ENCODE peak calls at places on chromosomes 7 and 10, in nine cellular contexts. W, P, F, S, V, L, H, D and E are unnamed samples.
A peak's percentile ranks its signal among the peaks of the same experiment; 100 is the strongest.

GRCh38 chr10:121617176-121617575 is 18.9 kb upstream of the FGFR2 start:
- DNase-seq in W (no peak), P (no peak), F (no peak), S (no peak), V (no peak), L (no peak), H (no peak), D (no peak), E (no peak)

GRCh38 chr7:76371396-76371795 is 12.6 kb upstream of the YWHAG start:
- DNase-seq in W (no peak), P (no peak), F (no peak), S (no peak), V (no peak), L (no peak), H (no peak), D (no peak), E (no peak)

GRCh38 chr7:156039971-156040677 is 227.9 kb upstream of the SHH start:
- DNase-seq in W (no peak), P (no peak), F (no peak), S (peak; percentile 78), V (no peak), L (no peak), H (no peak), D (no peak), E (no peak)

GRCh38 chr10:3750884-3751283 is 34.1 kb downstream of the KLF6 start:
- DNase-seq in W (peak; percentile 64), P (no peak), F (no peak), S (no peak), V (no peak), L (no peak), H (no peak), D (no peak), E (no peak)

GRCh38 chr10:3231951-3232730 is 59.6 kb upstream of the PITRM1 start:
- DNase-seq in W (no peak), P (no peak), F (no peak), S (no peak), V (peak; percentile 35), L (no peak), H (no peak), D (no peak), E (no peak)

GRCh38 chr10:8193546-8193945 is 139.1 kb downstream of the GATA3 start:
- DNase-seq in W (no peak), P (no peak), F (no peak), S (no peak), V (no peak), L (no peak), H (no peak), D (peak; percentile 36), E (no peak)

GRCh38 chr7:27753863-27754262 is 13.9 kb downstream of the TAX1BP1 start:
- DNase-seq in W (no peak), P (no peak), F (no peak), S (no peak), V (no peak), L (no peak), H (no peak), D (no peak), E (no peak)

GRCh38 chr7:116576350-116577319 is 51.8 kb downstream of the CAV1 start:
- DNase-seq in W (peak; percentile 54), P (no peak), F (no peak), S (no peak), V (peak; percentile 70), L (peak; percentile 93), H (no peak), D (peak; percentile 95), E (no peak)

GRCh38 chr7:69430502-69431145 is 167.7 kb upstream of the AUTS2 start:
- DNase-seq in W (no peak), P (no peak), F (peak; percentile 66), S (peak; percentile 28), V (no peak), L (no peak), H (no peak), D (no peak), E (no peak)

GRCh38 chr10:126131338-126131737 is 235.0 kb downstream of the FANK1 start:
- DNase-seq in W (no peak), P (no peak), F (no peak), S (no peak), V (no peak), L (no peak), H (no peak), D (no peak), E (no peak)

GRCh38 chr10:68604441-68604840 is 44.3 kb downstream of the TET1 start:
- DNase-seq in W (no peak), P (no peak), F (no peak), S (peak; percentile 11), V (no peak), L (no peak), H (no peak), D (no peak), E (no peak)

GRCh38 chr10:88293651-88294230 is 289.4 kb downstream of the RNLS start:
- DNase-seq in W (no peak), P (no peak), F (no peak), S (no peak), V (no peak), L (no peak), H (no peak), D (no peak), E (no peak)

GRCh38 chr10:48658243-48658888 is 26.3 kb upstream of the WDFY4 start:
- DNase-seq in W (peak; percentile 94), P (peak; percentile 62), F (peak; percentile 24), S (peak; percentile 82), V (peak; percentile 77), L (peak; percentile 48), H (peak; percentile 53), D (peak; percentile 96), E (no peak)

GRCh38 chr7:24963218-24963617 is 16.8 kb downstream of the OSBPL3 start:
- DNase-seq in W (no peak), P (no peak), F (no peak), S (no peak), V (no peak), L (no peak), H (peak; percentile 20), D (no peak), E (no peak)

GRCh38 chr7:70432567-70433001 is 699.4 kb upstream of the GALNT17 start:
- DNase-seq in W (no peak), P (no peak), F (peak; percentile 53), S (no peak), V (no peak), L (no peak), H (no peak), D (no peak), E (peak; percentile 84)